ENCODE peak calls at places on chromosome 13, in ten cellular contexts. One of them, this sample, is unnamed.
A peak's percentile ranks its signal among the peaks of the same experiment; 100 is the strongest.

GRCh38 chr13:23824355-23824754 is 64.8 kb downstream of the MIPEP start:
- DNase-seq in activated gamma-delta T cell treated with Interleukin-2 at 50 U/mL for 16 hours: no peak
- DNase-seq in T follicular helper cell: no peak
- DNase-seq in stimulated activated naive CD4-positive, alpha-beta T cell: no peak
- DNase-seq in T-helper 1 cell: no peak
- DNase-seq in cardiac septum: no peak
- DNase-seq in cardiac muscle cell: no peak
- DNase-seq in NCI-H146: no peak
- DNase-seq in HuH-7: no peak
- DNase-seq in PC-9: no peak
- DNase-seq in this sample: no peak

GRCh38 chr13:49690133-49690989 is 925 bp downstream of the EBPL start:
- DNase-seq in NCI-H146: peak; percentile 56
- DNase-seq in cardiac septum: no peak
- DNase-seq in activated gamma-delta T cell treated with Interleukin-2 at 50 U/mL for 16 hours: no peak
- DNase-seq in T-helper 1 cell: no peak
- DNase-seq in T follicular helper cell: no peak
- DNase-seq in PC-9: peak; percentile 12
- DNase-seq in stimulated activated naive CD4-positive, alpha-beta T cell: no peak
- DNase-seq in cardiac muscle cell: peak; percentile 71
- DNase-seq in HuH-7: peak; percentile 39
- DNase-seq in this sample: no peak

GRCh38 chr13:105847532-105848295 is 687.7 kb downstream of the EFNB2 start:
- DNase-seq in PC-9: no peak
- DNase-seq in stimulated activated naive CD4-positive, alpha-beta T cell: no peak
- DNase-seq in cardiac muscle cell: peak; percentile 12
- DNase-seq in activated gamma-delta T cell treated with Interleukin-2 at 50 U/mL for 16 hours: no peak
- DNase-seq in T-helper 1 cell: no peak
- DNase-seq in NCI-H146: peak; percentile 3
- DNase-seq in T follicular helper cell: no peak
- DNase-seq in HuH-7: no peak
- DNase-seq in cardiac septum: no peak
- DNase-seq in this sample: no peak

GRCh38 chr13:51981355-51981754 is 29.9 kb downstream of the ATP7B start:
- DNase-seq in cardiac septum: no peak
- DNase-seq in T follicular helper cell: no peak
- DNase-seq in NCI-H146: no peak
- DNase-seq in T-helper 1 cell: no peak
- DNase-seq in cardiac muscle cell: peak; percentile 45
- DNase-seq in HuH-7: no peak
- DNase-seq in PC-9: no peak
- DNase-seq in stimulated activated naive CD4-positive, alpha-beta T cell: no peak
- DNase-seq in activated gamma-delta T cell treated with Interleukin-2 at 50 U/mL for 16 hours: no peak
- DNase-seq in this sample: no peak

GRCh38 chr13:53144826-53145225 is 116.2 kb downstream of the OLFM4 start:
- DNase-seq in cardiac septum: no peak
- DNase-seq in HuH-7: no peak
- DNase-seq in activated gamma-delta T cell treated with Interleukin-2 at 50 U/mL for 16 hours: no peak
- DNase-seq in T-helper 1 cell: no peak
- DNase-seq in cardiac muscle cell: no peak
- DNase-seq in T follicular helper cell: no peak
- DNase-seq in stimulated activated naive CD4-positive, alpha-beta T cell: no peak
- DNase-seq in PC-9: no peak
- DNase-seq in NCI-H146: no peak
- DNase-seq in this sample: no peak

GRCh38 chr13:28136916-28137315 is 1.4 kb upstream of the PAN3 start:
- DNase-seq in T-helper 1 cell: no peak
- DNase-seq in PC-9: no peak
- DNase-seq in T follicular helper cell: no peak
- DNase-seq in stimulated activated naive CD4-positive, alpha-beta T cell: no peak
- DNase-seq in NCI-H146: no peak
- DNase-seq in cardiac muscle cell: no peak
- DNase-seq in activated gamma-delta T cell treated with Interleukin-2 at 50 U/mL for 16 hours: no peak
- DNase-seq in cardiac septum: no peak
- DNase-seq in HuH-7: no peak
- DNase-seq in this sample: no peak

GRCh38 chr13:49098198-49098597 is 121.9 kb upstream of the MLNR start:
- DNase-seq in cardiac muscle cell: peak; percentile 94
- DNase-seq in NCI-H146: no peak
- DNase-seq in stimulated activated naive CD4-positive, alpha-beta T cell: no peak
- DNase-seq in PC-9: peak; percentile 60
- DNase-seq in T-helper 1 cell: no peak
- DNase-seq in activated gamma-delta T cell treated with Interleukin-2 at 50 U/mL for 16 hours: no peak
- DNase-seq in T follicular helper cell: no peak
- DNase-seq in HuH-7: no peak
- DNase-seq in cardiac septum: no peak
- DNase-seq in this sample: peak; percentile 26

GRCh38 chr13:113813749-113814434 is 50.0 kb downstream of the GAS6 start:
- DNase-seq in stimulated activated naive CD4-positive, alpha-beta T cell: no peak
- DNase-seq in HuH-7: no peak
- DNase-seq in NCI-H146: no peak
- DNase-seq in activated gamma-delta T cell treated with Interleukin-2 at 50 U/mL for 16 hours: no peak
- DNase-seq in PC-9: peak; percentile 69
- DNase-seq in T-helper 1 cell: no peak
- DNase-seq in T follicular helper cell: no peak
- DNase-seq in cardiac muscle cell: peak; percentile 87
- DNase-seq in cardiac septum: no peak
- DNase-seq in this sample: no peak

GRCh38 chr13:70502944-70503343 is 394.7 kb upstream of the KLHL1 start:
- DNase-seq in T follicular helper cell: no peak
- DNase-seq in cardiac septum: no peak
- DNase-seq in stimulated activated naive CD4-positive, alpha-beta T cell: no peak
- DNase-seq in HuH-7: no peak
- DNase-seq in T-helper 1 cell: no peak
- DNase-seq in NCI-H146: no peak
- DNase-seq in PC-9: no peak
- DNase-seq in activated gamma-delta T cell treated with Interleukin-2 at 50 U/mL for 16 hours: no peak
- DNase-seq in cardiac muscle cell: no peak
- DNase-seq in this sample: no peak

GRCh38 chr13:110197041-110197440 is 109.9 kb downstream of the COL4A1 start:
- DNase-seq in cardiac muscle cell: peak; percentile 81
- DNase-seq in T follicular helper cell: no peak
- DNase-seq in activated gamma-delta T cell treated with Interleukin-2 at 50 U/mL for 16 hours: no peak
- DNase-seq in cardiac septum: peak; percentile 3
- DNase-seq in NCI-H146: no peak
- DNase-seq in PC-9: no peak
- DNase-seq in T-helper 1 cell: no peak
- DNase-seq in stimulated activated naive CD4-positive, alpha-beta T cell: no peak
- DNase-seq in HuH-7: no peak
- DNase-seq in this sample: no peak

GRCh38 chr13:62049992-62050391 is 634.3 kb upstream of the PCDH20 start:
- DNase-seq in cardiac muscle cell: no peak
- DNase-seq in stimulated activated naive CD4-positive, alpha-beta T cell: no peak
- DNase-seq in T-helper 1 cell: no peak
- DNase-seq in PC-9: no peak
- DNase-seq in cardiac septum: no peak
- DNase-seq in NCI-H146: no peak
- DNase-seq in HuH-7: no peak
- DNase-seq in activated gamma-delta T cell treated with Interleukin-2 at 50 U/mL for 16 hours: no peak
- DNase-seq in T follicular helper cell: no peak
- DNase-seq in this sample: no peak

GRCh38 chr13:29511980-29512379 is 83.5 kb downstream of the SLC7A1 start:
- DNase-seq in activated gamma-delta T cell treated with Interleukin-2 at 50 U/mL for 16 hours: no peak
- DNase-seq in cardiac septum: no peak
- DNase-seq in cardiac muscle cell: peak; percentile 75
- DNase-seq in T-helper 1 cell: no peak
- DNase-seq in PC-9: no peak
- DNase-seq in stimulated activated naive CD4-positive, alpha-beta T cell: no peak
- DNase-seq in T follicular helper cell: no peak
- DNase-seq in HuH-7: no peak
- DNase-seq in NCI-H146: no peak
- DNase-seq in this sample: no peak

GRCh38 chr13:87302034-87302433 is 369.1 kb upstream of the SLITRK5 start:
- DNase-seq in stimulated activated naive CD4-positive, alpha-beta T cell: no peak
- DNase-seq in activated gamma-delta T cell treated with Interleukin-2 at 50 U/mL for 16 hours: no peak
- DNase-seq in T-helper 1 cell: no peak
- DNase-seq in cardiac muscle cell: no peak
- DNase-seq in cardiac septum: no peak
- DNase-seq in PC-9: no peak
- DNase-seq in HuH-7: no peak
- DNase-seq in T follicular helper cell: no peak
- DNase-seq in NCI-H146: no peak
- DNase-seq in this sample: no peak

GRCh38 chr13:32997399-32997798 is 18.8 kb upstream of the KL start:
- DNase-seq in T-helper 1 cell: no peak
- DNase-seq in cardiac septum: no peak
- DNase-seq in cardiac muscle cell: no peak
- DNase-seq in stimulated activated naive CD4-positive, alpha-beta T cell: no peak
- DNase-seq in HuH-7: no peak
- DNase-seq in PC-9: no peak
- DNase-seq in activated gamma-delta T cell treated with Interleukin-2 at 50 U/mL for 16 hours: no peak
- DNase-seq in T follicular helper cell: no peak
- DNase-seq in NCI-H146: no peak
- DNase-seq in this sample: no peak

GRCh38 chr13:84590663-84591062 is 708.4 kb upstream of the SLITRK1 start:
- DNase-seq in activated gamma-delta T cell treated with Interleukin-2 at 50 U/mL for 16 hours: no peak
- DNase-seq in HuH-7: no peak
- DNase-seq in cardiac muscle cell: no peak
- DNase-seq in T-helper 1 cell: no peak
- DNase-seq in T follicular helper cell: no peak
- DNase-seq in NCI-H146: no peak
- DNase-seq in stimulated activated naive CD4-positive, alpha-beta T cell: no peak
- DNase-seq in PC-9: no peak
- DNase-seq in cardiac septum: no peak
- DNase-seq in this sample: no peak

GRCh38 chr13:61685683-61686013 is 270.0 kb upstream of the PCDH20 start:
- DNase-seq in T follicular helper cell: no peak
- DNase-seq in T-helper 1 cell: no peak
- DNase-seq in cardiac septum: no peak
- DNase-seq in cardiac muscle cell: no peak
- DNase-seq in PC-9: no peak
- DNase-seq in activated gamma-delta T cell treated with Interleukin-2 at 50 U/mL for 16 hours: no peak
- DNase-seq in HuH-7: peak; percentile 20
- DNase-seq in NCI-H146: peak; percentile 34
- DNase-seq in stimulated activated naive CD4-positive, alpha-beta T cell: no peak
- DNase-seq in this sample: no peak